ENCODE peak calls at places on chromosomes 2 and 18, in ten cellular contexts. U, G, L, W, D, Z, H, M, E and I are unnamed samples.

GRCh38 chr2:36951574-36951973 is 14.8 kb downstream of the STRN start:
- DNase-seq in Z (no peak), H (no peak), W (no peak), U (no peak), E (no peak), G (no peak), D (no peak), L (peak; percentile 97), M (no peak), I (no peak)

GRCh38 chr2:134512734-134513467 is 205.9 kb downstream of the TMEM163 start:
- DNase-seq in W (no peak), L (peak; percentile 47), G (no peak), U (no peak), Z (no peak), H (no peak), E (no peak), M (no peak), D (peak; percentile 20), I (no peak)

GRCh38 chr2:67985586-67985985 is 77.2 kb downstream of the C1D start:
- DNase-seq in Z (no peak), G (no peak), W (no peak), D (no peak), E (no peak), H (no peak), U (no peak), L (no peak), M (no peak), I (no peak)

GRCh38 chr2:51297488-51297887 is 265.6 kb upstream of the NRXN1 start:
- DNase-seq in H (no peak), L (peak; percentile 10), G (no peak), E (no peak), M (no peak), U (no peak), W (no peak), Z (no peak), D (no peak), I (no peak)

GRCh38 chr2:231372326-231372725 is 23.2 kb upstream of the B3GNT7 start:
- DNase-seq in U (no peak), Z (no peak), H (no peak), D (no peak), M (no peak), W (no peak), G (no peak), E (no peak), L (no peak), I (no peak)

GRCh38 chr18:36440614-36441013 is 143.1 kb downstream of the FHOD3 start:
- DNase-seq in M (no peak), U (no peak), W (no peak), Z (no peak), G (peak; percentile 81), H (no peak), E (no peak), L (no peak), D (no peak), I (no peak)

GRCh38 chr2:70620020-70620419 is 66.4 kb upstream of the TGFA start:
- DNase-seq in M (no peak), L (no peak), Z (no peak), E (no peak), H (no peak), U (no peak), D (peak; percentile 73), W (no peak), G (no peak), I (no peak)

GRCh38 chr2:169933124-169933711 is 106.0 kb downstream of the UBR3 start:
- DNase-seq in G (peak; percentile 34), L (peak; percentile 54), D (peak; percentile 56), E (peak; percentile 61), M (peak; percentile 90), Z (no peak), U (no peak), H (no peak), W (peak; percentile 79), I (peak; percentile 11)

GRCh38 chr2:204022550-204022949 is 86.0 kb downstream of the ICOS start:
- DNase-seq in L (no peak), U (no peak), W (no peak), E (no peak), D (no peak), Z (no peak), H (peak; percentile 24), G (no peak), M (no peak), I (no peak)

GRCh38 chr2:181741756-181742155 is 61.4 kb upstream of the NEUROD1 start:
- DNase-seq in L (peak; percentile 71), D (no peak), M (no peak), E (no peak), W (no peak), Z (no peak), U (no peak), G (peak; percentile 8), H (no peak), I (no peak)

GRCh38 chr2:41116106-41116797 is 664.4 kb upstream of the SLC8A1 start:
- DNase-seq in L (no peak), M (no peak), D (no peak), G (no peak), Z (no peak), H (no peak), W (no peak), U (no peak), E (no peak), I (no peak)

GRCh38 chr2:237895544-237896506 is 36.4 kb downstream of the RAMP1 start:
- DNase-seq in E (no peak), M (no peak), U (no peak), Z (peak; percentile 81), W (peak; percentile 65), L (peak; percentile 62), G (peak; percentile 84), H (no peak), D (no peak), I (no peak)

GRCh38 chr2:54830546-54830945 is 107.1 kb downstream of the EML6 start:
- DNase-seq in M (no peak), U (no peak), H (no peak), G (no peak), E (no peak), W (no peak), L (peak; percentile 52), D (no peak), Z (no peak), I (no peak)

GRCh38 chr2:169446452-169446851 is 32.8 kb upstream of the BBS5 start:
- DNase-seq in U (no peak), M (no peak), D (no peak), E (no peak), L (no peak), H (no peak), Z (no peak), G (no peak), W (no peak), I (no peak)

GRCh38 chr18:9221040-9221439 is 84.5 kb downstream of the ANKRD12 start:
- DNase-seq in Z (no peak), H (no peak), W (no peak), M (no peak), U (no peak), D (no peak), E (no peak), G (no peak), L (no peak), I (no peak)

GRCh38 chr18:70643812-70644211 is 355.0 kb downstream of the SOCS6 start:
- DNase-seq in G (no peak), D (no peak), M (no peak), U (no peak), Z (no peak), L (no peak), H (no peak), W (no peak), E (no peak), I (no peak)

GRCh38 chr2:181621779-181622490 is 35.0 kb downstream of the CERKL start:
- DNase-seq in D (no peak), U (no peak), H (no peak), E (no peak), Z (no peak), W (peak; percentile 79), G (no peak), M (no peak), L (no peak), I (no peak)

GRCh38 chr2:120661551-120661950 is 74.1 kb upstream of the GLI2 start:
- DNase-seq in W (no peak), G (no peak), H (no peak), L (no peak), U (no peak), E (no peak), M (no peak), Z (peak; percentile 50), D (peak; percentile 82), I (no peak)

GRCh38 chr2:238684362-238685326 is 163.2 kb upstream of the TWIST2 start:
- DNase-seq in D (peak; percentile 36), E (no peak), H (no peak), W (no peak), M (no peak), G (peak; percentile 63), L (peak; percentile 99), Z (no peak), U (no peak), I (no peak)

GRCh38 chr2:231386446-231386845 is 9.1 kb upstream of the B3GNT7 start:
- DNase-seq in E (no peak), M (no peak), D (no peak), U (no peak), L (peak; percentile 36), H (no peak), G (peak; percentile 81), W (no peak), Z (no peak), I (no peak)

GRCh38 chr2:8465560-8465959 is 216.3 kb upstream of the ID2 start:
- DNase-seq in Z (no peak), E (no peak), H (no peak), U (no peak), D (no peak), G (no peak), W (no peak), M (no peak), L (no peak), I (no peak)

GRCh38 chr2:205852457-205852856 is 170.2 kb downstream of the NRP2 start:
- DNase-seq in W (peak; percentile 21), M (no peak), E (no peak), D (no peak), L (no peak), Z (no peak), U (no peak), H (no peak), G (peak; percentile 45), I (no peak)

GRCh38 chr2:199716807-199717586 is 134.0 kb downstream of the FTCDNL1 start:
- DNase-seq in Z (no peak), D (peak; percentile 87), M (no peak), U (no peak), E (peak; percentile 71), W (peak; percentile 23), G (peak; percentile 35), H (no peak), L (peak; percentile 80), I (no peak)

GRCh38 chr2:208175843-208176160 is 12.4 kb upstream of the CRYGA start:
- DNase-seq in Z (no peak), U (no peak), L (no peak), D (no peak), H (no peak), W (no peak), G (no peak), E (no peak), M (no peak), I (no peak)

GRCh38 chr18:47457614-47458013 is 206.2 kb upstream of the SKOR2 start:
- DNase-seq in G (no peak), U (no peak), L (no peak), H (no peak), Z (no peak), W (no peak), M (no peak), D (no peak), E (no peak), I (no peak)

GRCh38 chr2:152115952-152116351 is 17.1 kb upstream of the CACNB4 start:
- DNase-seq in U (no peak), G (no peak), E (no peak), W (peak; percentile 4), Z (no peak), H (no peak), L (no peak), M (peak; percentile 39), D (no peak), I (no peak)